ENCODE peak calls at places on chromosomes 13 and 19, in nine cellular contexts. One of them, this sample, is unnamed.

GRCh38 chr13:113324336-113324882 is 27.4 kb downstream of the LAMP1 start:
- DNase-seq in lower leg skin: no peak
- DNase-seq in activated B cell treated with CpG ODN at 0.5 μM for 24 hours: no peak
- DNase-seq in neural progenitor cell: no peak
- DNase-seq in foreskin fibroblast: no peak
- DNase-seq in astrocyte of the cerebellum: no peak
- DNase-seq in brain microvascular endothelial cell: no peak
- DNase-seq in D721Med: no peak
- DNase-seq in cardiac muscle cell: no peak
- DNase-seq in this sample: no peak

GRCh38 chr19:5205388-5205787 is 135.2 kb downstream of the PTPRS start:
- DNase-seq in lower leg skin: no peak
- DNase-seq in activated B cell treated with CpG ODN at 0.5 μM for 24 hours: no peak
- DNase-seq in neural progenitor cell: no peak
- DNase-seq in foreskin fibroblast: no peak
- DNase-seq in astrocyte of the cerebellum: no peak
- DNase-seq in brain microvascular endothelial cell: no peak
- DNase-seq in D721Med: no peak
- DNase-seq in cardiac muscle cell: no peak
- DNase-seq in this sample: no peak

GRCh38 chr13:44908712-44909111 is 80.6 kb downstream of the NUFIP1 start:
- DNase-seq in lower leg skin: no peak
- DNase-seq in activated B cell treated with CpG ODN at 0.5 μM for 24 hours: no peak
- DNase-seq in neural progenitor cell: no peak
- DNase-seq in foreskin fibroblast: no peak
- DNase-seq in astrocyte of the cerebellum: no peak
- DNase-seq in brain microvascular endothelial cell: no peak
- DNase-seq in D721Med: no peak
- DNase-seq in cardiac muscle cell: no peak
- DNase-seq in this sample: no peak

GRCh38 chr13:25371158-25371557 is 616 bp upstream of the ATP8A2 start:
- DNase-seq in lower leg skin: no peak
- DNase-seq in activated B cell treated with CpG ODN at 0.5 μM for 24 hours: no peak
- DNase-seq in neural progenitor cell: no peak
- DNase-seq in foreskin fibroblast: no peak
- DNase-seq in astrocyte of the cerebellum: no peak
- DNase-seq in brain microvascular endothelial cell: no peak
- DNase-seq in D721Med: no peak
- DNase-seq in cardiac muscle cell: no peak
- DNase-seq in this sample: no peak

GRCh38 chr13:24746618-24747247 is 17.2 kb upstream of the RNF17 start:
- DNase-seq in lower leg skin: peak
- DNase-seq in activated B cell treated with CpG ODN at 0.5 μM for 24 hours: no peak
- DNase-seq in neural progenitor cell: peak
- DNase-seq in foreskin fibroblast: no peak
- DNase-seq in astrocyte of the cerebellum: no peak
- DNase-seq in brain microvascular endothelial cell: no peak
- DNase-seq in D721Med: no peak
- DNase-seq in cardiac muscle cell: peak
- DNase-seq in this sample: peak

GRCh38 chr19:46367434-46367833 is 20.5 kb downstream of the PPP5C start:
- DNase-seq in lower leg skin: peak
- DNase-seq in activated B cell treated with CpG ODN at 0.5 μM for 24 hours: no peak
- DNase-seq in neural progenitor cell: no peak
- DNase-seq in foreskin fibroblast: no peak
- DNase-seq in astrocyte of the cerebellum: no peak
- DNase-seq in brain microvascular endothelial cell: no peak
- DNase-seq in D721Med: no peak
- DNase-seq in cardiac muscle cell: no peak
- DNase-seq in this sample: no peak

GRCh38 chr19:47479701-47480503 is 4.1 kb downstream of the KPTN start:
- DNase-seq in lower leg skin: no peak
- DNase-seq in activated B cell treated with CpG ODN at 0.5 μM for 24 hours: no peak
- DNase-seq in neural progenitor cell: peak
- DNase-seq in foreskin fibroblast: no peak
- DNase-seq in astrocyte of the cerebellum: no peak
- DNase-seq in brain microvascular endothelial cell: no peak
- DNase-seq in D721Med: no peak
- DNase-seq in cardiac muscle cell: peak
- DNase-seq in this sample: no peak

GRCh38 chr13:50417597-50417996 is 402.4 kb downstream of the KCNRG start:
- DNase-seq in lower leg skin: no peak
- DNase-seq in activated B cell treated with CpG ODN at 0.5 μM for 24 hours: no peak
- DNase-seq in neural progenitor cell: no peak
- DNase-seq in foreskin fibroblast: no peak
- DNase-seq in astrocyte of the cerebellum: no peak
- DNase-seq in brain microvascular endothelial cell: no peak
- DNase-seq in D721Med: no peak
- DNase-seq in cardiac muscle cell: no peak
- DNase-seq in this sample: no peak

GRCh38 chr13:25733061-25733491 is 318.7 kb downstream of the SHISA2 start:
- DNase-seq in lower leg skin: no peak
- DNase-seq in activated B cell treated with CpG ODN at 0.5 μM for 24 hours: no peak
- DNase-seq in neural progenitor cell: no peak
- DNase-seq in foreskin fibroblast: no peak
- DNase-seq in astrocyte of the cerebellum: peak
- DNase-seq in brain microvascular endothelial cell: peak
- DNase-seq in D721Med: no peak
- DNase-seq in cardiac muscle cell: no peak
- DNase-seq in this sample: no peak

GRCh38 chr19:35044317-35045117 is 3.0 kb downstream of the HPN start:
- DNase-seq in lower leg skin: no peak
- DNase-seq in activated B cell treated with CpG ODN at 0.5 μM for 24 hours: peak
- DNase-seq in neural progenitor cell: peak
- DNase-seq in foreskin fibroblast: no peak
- DNase-seq in astrocyte of the cerebellum: no peak
- DNase-seq in brain microvascular endothelial cell: no peak
- DNase-seq in D721Med: peak
- DNase-seq in cardiac muscle cell: peak
- DNase-seq in this sample: no peak

GRCh38 chr19:40714519-40715299 is 2.0 kb downstream of the COQ8B start:
- DNase-seq in lower leg skin: peak
- DNase-seq in activated B cell treated with CpG ODN at 0.5 μM for 24 hours: peak
- DNase-seq in neural progenitor cell: peak
- DNase-seq in foreskin fibroblast: peak
- DNase-seq in astrocyte of the cerebellum: peak
- DNase-seq in brain microvascular endothelial cell: peak
- DNase-seq in D721Med: peak
- DNase-seq in cardiac muscle cell: peak
- DNase-seq in this sample: peak
- TF ChIP-seq CTCF in lower leg skin: no peak
- TF ChIP-seq CTCF in activated B cell treated with CpG ODN at 0.5 μM for 24 hours: no peak
- TF ChIP-seq CTCF in neural progenitor cell: peak
- TF ChIP-seq CTCF in foreskin fibroblast: no peak
- TF ChIP-seq CTCF in astrocyte of the cerebellum: no peak
- TF ChIP-seq CTCF in brain microvascular endothelial cell: peak
- TF ChIP-seq CTCF in D721Med: no peak
- TF ChIP-seq CTCF in cardiac muscle cell: no peak
- TF ChIP-seq CTCF in this sample: no peak

GRCh38 chr13:108215428-108215827 is at the start of gene LIG4:
- DNase-seq in lower leg skin: peak
- DNase-seq in activated B cell treated with CpG ODN at 0.5 μM for 24 hours: peak
- DNase-seq in neural progenitor cell: peak
- DNase-seq in foreskin fibroblast: peak
- DNase-seq in astrocyte of the cerebellum: peak
- DNase-seq in brain microvascular endothelial cell: peak
- DNase-seq in D721Med: peak
- DNase-seq in cardiac muscle cell: peak
- DNase-seq in this sample: peak

GRCh38 chr13:108213946-108214345 is 1.4 kb downstream of the LIG4 start:
- DNase-seq in lower leg skin: no peak
- DNase-seq in activated B cell treated with CpG ODN at 0.5 μM for 24 hours: no peak
- DNase-seq in neural progenitor cell: peak
- DNase-seq in foreskin fibroblast: no peak
- DNase-seq in astrocyte of the cerebellum: no peak
- DNase-seq in brain microvascular endothelial cell: no peak
- DNase-seq in D721Med: no peak
- DNase-seq in cardiac muscle cell: no peak
- DNase-seq in this sample: no peak

GRCh38 chr13:108220042-108220441 is 1.9 kb downstream of the ABHD13 start:
- DNase-seq in lower leg skin: no peak
- DNase-seq in activated B cell treated with CpG ODN at 0.5 μM for 24 hours: no peak
- DNase-seq in neural progenitor cell: no peak
- DNase-seq in foreskin fibroblast: no peak
- DNase-seq in astrocyte of the cerebellum: no peak
- DNase-seq in brain microvascular endothelial cell: no peak
- DNase-seq in D721Med: no peak
- DNase-seq in cardiac muscle cell: no peak
- DNase-seq in this sample: no peak

GRCh38 chr13:108214511-108215383 is 589 bp downstream of the LIG4 start:
- DNase-seq in lower leg skin: no peak
- DNase-seq in activated B cell treated with CpG ODN at 0.5 μM for 24 hours: no peak
- DNase-seq in neural progenitor cell: peak
- DNase-seq in foreskin fibroblast: no peak
- DNase-seq in astrocyte of the cerebellum: no peak
- DNase-seq in brain microvascular endothelial cell: no peak
- DNase-seq in D721Med: no peak
- DNase-seq in cardiac muscle cell: peak
- DNase-seq in this sample: no peak

DNA sequence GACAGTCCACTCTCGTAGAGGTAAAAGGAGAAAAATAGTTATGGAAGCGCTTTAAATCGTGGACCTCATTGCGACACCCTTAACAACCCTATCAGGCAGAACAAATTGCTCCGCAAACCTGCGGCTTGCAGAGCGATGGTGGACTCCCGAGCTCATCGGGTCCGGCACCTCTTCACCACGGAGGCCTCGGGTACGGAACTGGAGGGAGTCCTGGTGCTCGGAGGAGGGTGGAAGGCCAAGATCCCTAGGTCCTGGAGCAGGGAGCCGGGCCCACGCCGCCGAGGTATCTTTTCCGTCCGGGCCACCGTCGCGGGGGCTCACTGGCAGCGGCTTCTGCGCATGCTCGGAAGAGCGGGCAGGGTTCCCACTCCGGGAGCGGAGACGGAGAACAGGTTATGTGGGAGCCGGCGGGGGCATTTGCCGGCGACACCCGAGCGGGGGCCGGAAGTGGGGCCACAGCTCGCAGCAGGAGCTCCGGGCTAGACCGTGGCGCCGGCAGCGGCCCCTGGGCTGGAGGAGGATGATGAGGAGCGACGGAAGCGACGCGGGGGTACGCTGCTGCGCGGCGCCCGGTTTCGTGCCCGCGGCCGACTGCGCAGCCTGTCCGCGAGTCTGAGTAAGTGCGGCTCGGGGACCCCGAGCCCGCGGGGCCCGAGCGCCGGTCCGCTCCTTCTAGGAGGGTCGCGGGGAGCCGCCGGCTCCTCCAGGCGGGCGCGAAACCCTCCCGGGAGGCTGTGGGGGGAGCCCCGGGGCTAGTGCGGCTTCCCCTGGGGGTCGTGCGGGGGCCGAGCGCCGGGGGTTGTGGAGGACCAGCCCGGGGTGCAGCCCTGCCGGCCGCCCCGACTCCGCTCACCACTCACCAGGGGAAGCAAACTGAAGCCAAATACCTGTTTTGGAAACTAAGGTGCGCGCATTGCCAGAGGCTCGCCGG is at the start of gene ABHD13:
- DNase-seq in lower leg skin: peak
- DNase-seq in activated B cell treated with CpG ODN at 0.5 μM for 24 hours: peak
- DNase-seq in neural progenitor cell: peak
- DNase-seq in foreskin fibroblast: peak
- DNase-seq in astrocyte of the cerebellum: peak
- DNase-seq in brain microvascular endothelial cell: peak
- DNase-seq in D721Med: peak
- DNase-seq in cardiac muscle cell: peak
- DNase-seq in this sample: peak
- TF ChIP-seq CTCF in lower leg skin: no peak
- TF ChIP-seq CTCF in activated B cell treated with CpG ODN at 0.5 μM for 24 hours: no peak
- TF ChIP-seq CTCF in neural progenitor cell: no peak
- TF ChIP-seq CTCF in foreskin fibroblast: no peak
- TF ChIP-seq CTCF in astrocyte of the cerebellum: no peak
- TF ChIP-seq CTCF in brain microvascular endothelial cell: no peak
- TF ChIP-seq CTCF in D721Med: no peak
- TF ChIP-seq CTCF in cardiac muscle cell: peak
- TF ChIP-seq CTCF in this sample: peak

GRCh38 chr19:13195678-13196077 is 45.5 kb downstream of the IER2 start:
- DNase-seq in lower leg skin: no peak
- DNase-seq in activated B cell treated with CpG ODN at 0.5 μM for 24 hours: peak
- DNase-seq in neural progenitor cell: peak
- DNase-seq in foreskin fibroblast: no peak
- DNase-seq in astrocyte of the cerebellum: no peak
- DNase-seq in brain microvascular endothelial cell: no peak
- DNase-seq in D721Med: no peak
- DNase-seq in cardiac muscle cell: peak
- DNase-seq in this sample: no peak
- TF ChIP-seq CTCF in lower leg skin: no peak
- TF ChIP-seq CTCF in activated B cell treated with CpG ODN at 0.5 μM for 24 hours: no peak
- TF ChIP-seq CTCF in neural progenitor cell: peak
- TF ChIP-seq CTCF in foreskin fibroblast: no peak
- TF ChIP-seq CTCF in astrocyte of the cerebellum: no peak
- TF ChIP-seq CTCF in brain microvascular endothelial cell: peak
- TF ChIP-seq CTCF in D721Med: no peak
- TF ChIP-seq CTCF in cardiac muscle cell: no peak
- TF ChIP-seq CTCF in this sample: no peak

GRCh38 chr19:9735986-9736385 is 32.6 kb downstream of the ZNF846 start:
- DNase-seq in lower leg skin: no peak
- DNase-seq in activated B cell treated with CpG ODN at 0.5 μM for 24 hours: no peak
- DNase-seq in neural progenitor cell: no peak
- DNase-seq in foreskin fibroblast: no peak
- DNase-seq in astrocyte of the cerebellum: no peak
- DNase-seq in brain microvascular endothelial cell: no peak
- DNase-seq in D721Med: no peak
- DNase-seq in cardiac muscle cell: no peak
- DNase-seq in this sample: no peak
- TF ChIP-seq CTCF in lower leg skin: no peak
- TF ChIP-seq CTCF in activated B cell treated with CpG ODN at 0.5 μM for 24 hours: no peak
- TF ChIP-seq CTCF in neural progenitor cell: no peak
- TF ChIP-seq CTCF in foreskin fibroblast: no peak
- TF ChIP-seq CTCF in astrocyte of the cerebellum: no peak
- TF ChIP-seq CTCF in brain microvascular endothelial cell: no peak
- TF ChIP-seq CTCF in D721Med: no peak
- TF ChIP-seq CTCF in cardiac muscle cell: no peak
- TF ChIP-seq CTCF in this sample: no peak

This sample was measured in osteocyte.